ENCODE peak calls at places on chromosomes 16 and 17, in four cellular contexts. One of them, this sample, is unnamed.

GRCh38 chr16:56589141-56590039 is at the start of gene MT3:
- DNase-seq in ovary: peak
- DNase-seq in GM12865: no peak
- DNase-seq in stimulated activated CD8-positive, alpha-beta memory T cell treated with anti-CD3 and anti-CD28 coated beads, Interleukin-7, amount 100 ng/mL, for 4 hours: no peak
- DNase-seq in this sample: peak

GRCh38 chr16:50557046-50557445 is 8.8 kb downstream of the NKD1 start:
- DNase-seq in ovary: no peak
- DNase-seq in GM12865: no peak
- DNase-seq in stimulated activated CD8-positive, alpha-beta memory T cell treated with anti-CD3 and anti-CD28 coated beads, Interleukin-7, amount 100 ng/mL, for 4 hours: no peak
- DNase-seq in this sample: no peak

GRCh38 chr17:70123193-70123592 is 46.1 kb upstream of the KCNJ2 start:
- DNase-seq in ovary: no peak
- DNase-seq in GM12865: no peak
- DNase-seq in stimulated activated CD8-positive, alpha-beta memory T cell treated with anti-CD3 and anti-CD28 coated beads, Interleukin-7, amount 100 ng/mL, for 4 hours: no peak
- DNase-seq in this sample: no peak

GRCh38 chr16:89354325-89354724 is 136.0 kb downstream of the ANKRD11 start:
- DNase-seq in ovary: no peak
- DNase-seq in stimulated activated CD8-positive, alpha-beta memory T cell treated with anti-CD3 and anti-CD28 coated beads, Interleukin-7, amount 100 ng/mL, for 4 hours: no peak
- DNase-seq in GM12865: no peak
- DNase-seq in this sample: no peak

GRCh38 chr16:81601601-81602251 is 157.1 kb downstream of the CMIP start:
- DNase-seq in GM12865: no peak
- DNase-seq in stimulated activated CD8-positive, alpha-beta memory T cell treated with anti-CD3 and anti-CD28 coated beads, Interleukin-7, amount 100 ng/mL, for 4 hours: no peak
- DNase-seq in ovary: no peak
- DNase-seq in this sample: no peak

GRCh38 chr17:74513987-74514631 is 17.2 kb downstream of the CD300LB start:
- DNase-seq in GM12865: peak
- DNase-seq in ovary: no peak
- DNase-seq in stimulated activated CD8-positive, alpha-beta memory T cell treated with anti-CD3 and anti-CD28 coated beads, Interleukin-7, amount 100 ng/mL, for 4 hours: peak
- DNase-seq in this sample: no peak

GRCh38 chr17:77282524-77283515 is 142.1 kb downstream of the SEC14L1 start:
- DNase-seq in ovary: no peak
- DNase-seq in stimulated activated CD8-positive, alpha-beta memory T cell treated with anti-CD3 and anti-CD28 coated beads, Interleukin-7, amount 100 ng/mL, for 4 hours: no peak
- DNase-seq in GM12865: peak
- DNase-seq in this sample: no peak

GRCh38 chr17:44269118-44269794 is 1.3 kb upstream of the SLC4A1 start:
- DNase-seq in ovary: no peak
- DNase-seq in GM12865: no peak
- DNase-seq in stimulated activated CD8-positive, alpha-beta memory T cell treated with anti-CD3 and anti-CD28 coated beads, Interleukin-7, amount 100 ng/mL, for 4 hours: no peak
- DNase-seq in this sample: no peak

GRCh38 chr17:74641949-74642298 is 18.4 kb upstream of the CD300E start:
- DNase-seq in stimulated activated CD8-positive, alpha-beta memory T cell treated with anti-CD3 and anti-CD28 coated beads, Interleukin-7, amount 100 ng/mL, for 4 hours: no peak
- DNase-seq in GM12865: no peak
- DNase-seq in ovary: no peak
- DNase-seq in this sample: no peak

GRCh38 chr17:59292174-59292523 is 39.3 kb upstream of the YPEL2 start:
- DNase-seq in stimulated activated CD8-positive, alpha-beta memory T cell treated with anti-CD3 and anti-CD28 coated beads, Interleukin-7, amount 100 ng/mL, for 4 hours: no peak
- DNase-seq in GM12865: no peak
- DNase-seq in ovary: no peak
- DNase-seq in this sample: no peak

GRCh38 chr17:63120406-63120805 is 154.4 kb downstream of the TANC2 start:
- DNase-seq in stimulated activated CD8-positive, alpha-beta memory T cell treated with anti-CD3 and anti-CD28 coated beads, Interleukin-7, amount 100 ng/mL, for 4 hours: no peak
- DNase-seq in ovary: no peak
- DNase-seq in GM12865: no peak
- DNase-seq in this sample: no peak

GRCh38 chr16:67666538-67667433 is at the start of the genes C16orf86 and ENKD1:
- DNase-seq in ovary: peak
- DNase-seq in stimulated activated CD8-positive, alpha-beta memory T cell treated with anti-CD3 and anti-CD28 coated beads, Interleukin-7, amount 100 ng/mL, for 4 hours: peak
- DNase-seq in GM12865: peak
- DNase-seq in this sample: peak

GRCh38 chr17:1331708-1332107 is 52.2 kb downstream of the TRARG1 start:
- DNase-seq in ovary: no peak
- DNase-seq in stimulated activated CD8-positive, alpha-beta memory T cell treated with anti-CD3 and anti-CD28 coated beads, Interleukin-7, amount 100 ng/mL, for 4 hours: no peak
- DNase-seq in GM12865: peak
- DNase-seq in this sample: no peak

GRCh38 chr17:68033636-68034451 is 1.7 kb upstream of the KPNA2 start:
- DNase-seq in stimulated activated CD8-positive, alpha-beta memory T cell treated with anti-CD3 and anti-CD28 coated beads, Interleukin-7, amount 100 ng/mL, for 4 hours: no peak
- DNase-seq in ovary: no peak
- DNase-seq in GM12865: no peak
- DNase-seq in this sample: no peak

GRCh38 chr16:56861092-56861610 is 3.9 kb upstream of the SLC12A3 start:
- DNase-seq in stimulated activated CD8-positive, alpha-beta memory T cell treated with anti-CD3 and anti-CD28 coated beads, Interleukin-7, amount 100 ng/mL, for 4 hours: no peak
- DNase-seq in GM12865: peak
- DNase-seq in ovary: no peak
- DNase-seq in this sample: no peak

GRCh38 chr17:77313831-77314230 is 173.1 kb downstream of the SEC14L1 start:
- DNase-seq in stimulated activated CD8-positive, alpha-beta memory T cell treated with anti-CD3 and anti-CD28 coated beads, Interleukin-7, amount 100 ng/mL, for 4 hours: no peak
- DNase-seq in GM12865: no peak
- DNase-seq in ovary: no peak
- DNase-seq in this sample: no peak

GRCh38 chr16:73671102-73671501 is 623.2 kb upstream of the ZFHX3 start:
- DNase-seq in stimulated activated CD8-positive, alpha-beta memory T cell treated with anti-CD3 and anti-CD28 coated beads, Interleukin-7, amount 100 ng/mL, for 4 hours: no peak
- DNase-seq in ovary: no peak
- DNase-seq in GM12865: no peak
- DNase-seq in this sample: no peak

GRCh38 chr16:59355704-59356103 is 621.6 kb upstream of the GOT2 start:
- DNase-seq in stimulated activated CD8-positive, alpha-beta memory T cell treated with anti-CD3 and anti-CD28 coated beads, Interleukin-7, amount 100 ng/mL, for 4 hours: no peak
- DNase-seq in ovary: no peak
- DNase-seq in GM12865: no peak
- DNase-seq in this sample: no peak

GRCh38 chr17:61458000-61458399 is 5.8 kb downstream of the TBX4 start:
- DNase-seq in GM12865: no peak
- DNase-seq in ovary: no peak
- DNase-seq in stimulated activated CD8-positive, alpha-beta memory T cell treated with anti-CD3 and anti-CD28 coated beads, Interleukin-7, amount 100 ng/mL, for 4 hours: no peak
- DNase-seq in this sample: no peak

GRCh38 chr16:58814348-58814801 is 80.3 kb upstream of the GOT2 start:
- DNase-seq in stimulated activated CD8-positive, alpha-beta memory T cell treated with anti-CD3 and anti-CD28 coated beads, Interleukin-7, amount 100 ng/mL, for 4 hours: no peak
- DNase-seq in GM12865: peak
- DNase-seq in ovary: peak
- DNase-seq in this sample: no peak

GRCh38 chr16:14434860-14435259 is 195.2 kb downstream of the PARN start:
- DNase-seq in stimulated activated CD8-positive, alpha-beta memory T cell treated with anti-CD3 and anti-CD28 coated beads, Interleukin-7, amount 100 ng/mL, for 4 hours: no peak
- DNase-seq in ovary: no peak
- DNase-seq in GM12865: no peak
- DNase-seq in this sample: no peak

GRCh38 chr16:4677994-4678393 is 15.4 kb upstream of the NUDT16L1 start:
- DNase-seq in GM12865: no peak
- DNase-seq in ovary: no peak
- DNase-seq in stimulated activated CD8-positive, alpha-beta memory T cell treated with anti-CD3 and anti-CD28 coated beads, Interleukin-7, amount 100 ng/mL, for 4 hours: no peak
- DNase-seq in this sample: no peak

GRCh38 chr17:9842057-9842758 is 16.5 kb downstream of the GLP2R start:
- DNase-seq in ovary: peak
- DNase-seq in stimulated activated CD8-positive, alpha-beta memory T cell treated with anti-CD3 and anti-CD28 coated beads, Interleukin-7, amount 100 ng/mL, for 4 hours: no peak
- DNase-seq in GM12865: no peak
- DNase-seq in this sample: peak

GRCh38 chr17:1111599-1112443 is 68.0 kb downstream of the ABR start:
- DNase-seq in stimulated activated CD8-positive, alpha-beta memory T cell treated with anti-CD3 and anti-CD28 coated beads, Interleukin-7, amount 100 ng/mL, for 4 hours: no peak
- DNase-seq in ovary: no peak
- DNase-seq in GM12865: no peak
- DNase-seq in this sample: no peak